ENCODE peak calls at places on chromosomes 2 and 18, in four cellular contexts. A is GM12878, G is K562, R is HepG2. D is an unnamed sample.

GRCh38 chr2:63853527-63854310 is 12.0 kb downstream of the UGP2 start:
- DNase-seq in G (no peak), A (no peak), R (peak), D (no peak)

GRCh38 chr2:6525371-6525770 is 340.3 kb downstream of the CMPK2 start:
- DNase-seq in R (no peak), G (no peak), A (no peak), D (no peak)

GRCh38 chr2:217102941-217103340 is 243.1 kb upstream of the TNP1 start:
- DNase-seq in A (no peak), G (no peak), R (no peak), D (no peak)

GRCh38 chr2:10541081-10541480 is 93.0 kb upstream of the ODC1 start:
- DNase-seq in R (no peak), G (no peak), A (no peak), D (no peak)

GRCh38 chr2:102008490-102008889 is 16.7 kb downstream of the IL1R2 start:
- DNase-seq in G (no peak), A (no peak), R (no peak), D (no peak)

GRCh38 chr18:9712606-9713005 is 4.5 kb downstream of the RAB31 start:
- DNase-seq in A (no peak), R (no peak), G (no peak), D (no peak)

GRCh38 chr18:39480494-39481245 is 1915.1 kb upstream of the CELF4 start:
- DNase-seq in G (no peak), R (no peak), A (no peak), D (no peak)

GRCh38 chr2:160062283-160063005 is at the start of gene PLA2R1:
- DNase-seq in A (no peak), R (no peak), G (no peak), D (no peak)

GRCh38 chr2:88054300-88055048 is 1.1 kb downstream of the KRCC1 start:
- DNase-seq in A (no peak), G (peak), R (no peak), D (no peak)

GRCh38 chr18:78994977-78995582 is 15.5 kb downstream of the SALL3 start:
- DNase-seq in A (no peak), R (no peak), G (no peak), D (no peak)

GRCh38 chr2:119253114-119253702 is 29.6 kb downstream of the STEAP3 start:
- DNase-seq in R (no peak), A (no peak), G (no peak), D (no peak)

GRCh38 chr18:35179906-35180305 is 60.9 kb upstream of the ZNF397 start:
- DNase-seq in R (no peak), G (no peak), A (no peak), D (no peak)

GRCh38 chr2:16281451-16282330 is 341.3 kb downstream of the MYCN start:
- DNase-seq in R (peak), G (peak), A (no peak), D (peak)

GRCh38 chr2:9235388-9236344 is 29.1 kb downstream of the ASAP2 start:
- DNase-seq in R (peak), A (no peak), G (no peak), D (no peak)

GRCh38 chr18:32383040-32383819 is 87.5 kb downstream of the GAREM1 start:
- DNase-seq in G (no peak), R (peak), A (no peak), D (no peak)

GRCh38 chr2:165725421-165725820 is 68.6 kb downstream of the GALNT3 start:
- DNase-seq in R (no peak), G (no peak), A (no peak), D (no peak)

GRCh38 chr2:17104454-17104853 is 413.8 kb downstream of the RAD51AP2 start:
- DNase-seq in A (no peak), R (no peak), G (no peak), D (no peak)

GRCh38 chr2:121778736-121779487 is 23.5 kb downstream of the TSN start:
- DNase-seq in G (no peak), A (no peak), R (peak), D (no peak)

GRCh38 chr18:27899893-27900292 is 277.0 kb downstream of the CDH2 start:
- DNase-seq in A (no peak), R (peak), G (no peak), D (no peak)

GRCh38 chr2:122340246-122340645 is 584.8 kb downstream of the TSN start:
- DNase-seq in A (peak), G (no peak), R (no peak), D (no peak)

GRCh38 chr18:21284540-21284939 is 42.5 kb downstream of the GREB1L start:
- DNase-seq in A (no peak), R (no peak), G (no peak), D (no peak)

GRCh38 chr2:120570546-120570945 is 165.1 kb upstream of the GLI2 start:
- DNase-seq in A (no peak), R (no peak), G (no peak), D (no peak)

GRCh38 chr2:134391751-134392160 is 137.9 kb downstream of the MGAT5 start:
- DNase-seq in G (no peak), R (no peak), A (peak), D (no peak)

GRCh38 chr2:18245375-18245774 is 315.1 kb downstream of the RDH14 start:
- DNase-seq in R (no peak), A (no peak), G (no peak), D (no peak)

GRCh38 chr2:150570712-150571111 is 83.2 kb upstream of the RND3 start:
- DNase-seq in G (no peak), A (no peak), R (no peak), D (no peak)

GRCh38 chr2:146927080-146927714 is 917.6 kb upstream of the ACVR2A start:
- DNase-seq in A (no peak), R (peak), G (no peak), D (peak)

GRCh38 chr2:26757873-26758789 is 6.0 kb upstream of the SLC35F6 start:
- DNase-seq in A (peak), R (peak), G (peak), D (no peak)

GRCh38 chr2:142119347-142119746 is 11.5 kb downstream of the LRP1B start:
- DNase-seq in A (no peak), G (no peak), R (no peak), D (no peak)

GRCh38 chr18:26103579-26103978 is 13.2 kb upstream of the SS18 start:
- DNase-seq in R (peak), A (no peak), G (peak), D (peak)

GRCh38 chr18:49733321-49733720 is 80.0 kb downstream of the ACAA2 start:
- DNase-seq in R (no peak), G (no peak), A (no peak), D (no peak)

GRCh38 chr2:54979645-54980044 is 70.6 kb downstream of the RTN4 start:
- DNase-seq in G (no peak), R (no peak), A (no peak), D (no peak)

GRCh38 chr2:223901854-223902253 is 43.3 kb downstream of the WDFY1 start:
- DNase-seq in G (no peak), R (peak), A (no peak), D (no peak)
- TF ChIP-seq FOXK2 in G (no peak), R (no peak), A (no peak), D (no peak)

GRCh38 chr18:22486667-22487066 is 69.0 kb upstream of the CTAGE1 start:
- DNase-seq in R (no peak), A (no peak), G (no peak), D (no peak)

GRCh38 chr18:22483407-22483806 is 65.7 kb upstream of the CTAGE1 start:
- DNase-seq in R (no peak), A (no peak), G (peak), D (no peak)

GRCh38 chr18:22488554-22488953 is 70.8 kb upstream of the CTAGE1 start:
- DNase-seq in R (no peak), G (no peak), A (no peak), D (no peak)

GRCh38 chr18:22482948-22483347 is 65.2 kb upstream of the CTAGE1 start:
- DNase-seq in R (no peak), A (no peak), G (no peak), D (no peak)

GRCh38 chr18:22485808-22486244 is 68.1 kb upstream of the CTAGE1 start:
- DNase-seq in G (no peak), A (no peak), R (no peak), D (no peak)
- TF ChIP-seq FOXK2 in G (no peak), A (no peak), R (no peak), D (no peak)

GRCh38 chr2:239061824-239062560 is 214.1 kb downstream of the TWIST2 start:
- DNase-seq in R (no peak), A (no peak), G (no peak), D (no peak)
- TF ChIP-seq FOXK2 in R (no peak), A (no peak), G (no peak), D (no peak)

GRCh38 chr2:196927318-196928225 is 1.1 kb upstream of the PGAP1 start:
- DNase-seq in R (peak), A (no peak), G (peak), D (no peak)

GRCh38 chr2:196925445-196925767 is 1.1 kb downstream of the PGAP1 start:
- DNase-seq in R (peak), A (no peak), G (no peak), D (no peak)

GRCh38 chr2:196924051-196924450 is 2.5 kb downstream of the PGAP1 start:
- DNase-seq in A (no peak), R (no peak), G (no peak), D (no peak)

GRCh38 chr2:196926562-196927317 is at the start of gene PGAP1:
- DNase-seq in R (peak), G (peak), A (peak), D (peak)

GRCh38 chr2:196925768-196926561 is 542 bp downstream of the PGAP1 start:
- DNase-seq in G (peak), A (no peak), R (peak), D (peak)
- TF ChIP-seq FOXK2 in G (no peak), A (no peak), R (no peak), D (no peak)

GRCh38 chr2:64859208-64860161 is 129.7 kb upstream of the SLC1A4 start:
- DNase-seq in R (no peak), A (no peak), G (peak), D (peak)
- TF ChIP-seq FOXK2 in R (no peak), A (no peak), G (no peak), D (no peak)

D was measured in HEK293T.